ENCODE peak calls at places on chromosomes 6 and 20, in four cellular contexts. One of them, this sample, is unnamed.

GRCh38 chr20:29452186-29452585 is 1805.3 kb upstream of the DEFB115 start:
- DNase-seq in right cardiac atrium: no peak
- DNase-seq in fibroblast of pulmonary artery: no peak
- DNase-seq in fibroblast of the aortic adventitia: no peak
- DNase-seq in this sample: no peak

GRCh38 chr6:79384845-79385244 is 150.4 kb upstream of the HMGN3 start:
- DNase-seq in right cardiac atrium: peak
- DNase-seq in fibroblast of the aortic adventitia: no peak
- DNase-seq in fibroblast of pulmonary artery: peak
- DNase-seq in this sample: no peak

GRCh38 chr6:83908813-83909212 is 49.3 kb downstream of the CYB5R4 start:
- DNase-seq in fibroblast of pulmonary artery: no peak
- DNase-seq in right cardiac atrium: no peak
- DNase-seq in fibroblast of the aortic adventitia: peak
- DNase-seq in this sample: no peak

GRCh38 chr6:166448432-166448831 is 65.7 kb upstream of the MPC1 start:
- DNase-seq in fibroblast of the aortic adventitia: no peak
- DNase-seq in fibroblast of pulmonary artery: no peak
- DNase-seq in right cardiac atrium: no peak
- DNase-seq in this sample: no peak

GRCh38 chr6:150456902-150457643 is 88.3 kb downstream of the IYD start:
- DNase-seq in fibroblast of pulmonary artery: no peak
- DNase-seq in fibroblast of the aortic adventitia: no peak
- DNase-seq in right cardiac atrium: no peak
- DNase-seq in this sample: no peak

GRCh38 chr6:129183681-129184216 is 300.8 kb downstream of the LAMA2 start:
- DNase-seq in right cardiac atrium: no peak
- DNase-seq in fibroblast of the aortic adventitia: peak
- DNase-seq in fibroblast of pulmonary artery: peak
- DNase-seq in this sample: no peak

GRCh38 chr6:150409576-150410066 is 40.8 kb downstream of the IYD start:
- DNase-seq in fibroblast of the aortic adventitia: no peak
- DNase-seq in fibroblast of pulmonary artery: peak
- DNase-seq in right cardiac atrium: peak
- DNase-seq in this sample: peak

GRCh38 chr20:14829897-14830296 is 492.5 kb upstream of the FLRT3 start:
- DNase-seq in fibroblast of the aortic adventitia: no peak
- DNase-seq in fibroblast of pulmonary artery: no peak
- DNase-seq in right cardiac atrium: no peak
- DNase-seq in this sample: no peak

GRCh38 chr6:7156666-7157278 is 49.0 kb downstream of the RREB1 start:
- DNase-seq in right cardiac atrium: no peak
- DNase-seq in fibroblast of pulmonary artery: no peak
- DNase-seq in fibroblast of the aortic adventitia: peak
- DNase-seq in this sample: no peak

GRCh38 chr6:156953478-156954146 is 176.4 kb downstream of the ARID1B start:
- DNase-seq in fibroblast of the aortic adventitia: peak
- DNase-seq in right cardiac atrium: no peak
- DNase-seq in fibroblast of pulmonary artery: peak
- DNase-seq in this sample: peak

GRCh38 chr20:64106981-64107735 is at the start of gene NPBWR2:
- DNase-seq in right cardiac atrium: peak
- DNase-seq in fibroblast of pulmonary artery: no peak
- DNase-seq in fibroblast of the aortic adventitia: no peak
- DNase-seq in this sample: peak

GRCh38 chr6:142953373-142954273 is 8.6 kb upstream of the HIVEP2 start:
- DNase-seq in fibroblast of the aortic adventitia: no peak
- DNase-seq in fibroblast of pulmonary artery: no peak
- DNase-seq in right cardiac atrium: no peak
- DNase-seq in this sample: no peak

GRCh38 chr6:112477125-112477524 is 130.0 kb downstream of the RFPL4B start:
- DNase-seq in right cardiac atrium: no peak
- DNase-seq in fibroblast of the aortic adventitia: no peak
- DNase-seq in fibroblast of pulmonary artery: no peak
- DNase-seq in this sample: no peak

GRCh38 chr6:149480502-149481280 is 4.1 kb downstream of the ZC3H12D start:
- DNase-seq in fibroblast of the aortic adventitia: no peak
- DNase-seq in fibroblast of pulmonary artery: no peak
- DNase-seq in right cardiac atrium: no peak
- DNase-seq in this sample: peak

GRCh38 chr6:42441661-42442081 is 10.1 kb downstream of the TRERF1 start:
- DNase-seq in fibroblast of the aortic adventitia: peak
- DNase-seq in fibroblast of pulmonary artery: no peak
- DNase-seq in right cardiac atrium: no peak
- DNase-seq in this sample: no peak

GRCh38 chr6:43426928-43427405 is 374 bp upstream of the ABCC10 start:
- DNase-seq in fibroblast of pulmonary artery: no peak
- DNase-seq in right cardiac atrium: no peak
- DNase-seq in fibroblast of the aortic adventitia: no peak
- DNase-seq in this sample: no peak

GRCh38 chr6:42278131-42278853 is 60.6 kb upstream of the MRPS10 start:
- DNase-seq in right cardiac atrium: no peak
- DNase-seq in fibroblast of pulmonary artery: no peak
- DNase-seq in fibroblast of the aortic adventitia: no peak
- DNase-seq in this sample: no peak

GRCh38 chr20:45629496-45630100 is at the start of gene WFDC10A:
- DNase-seq in fibroblast of pulmonary artery: peak
- DNase-seq in right cardiac atrium: peak
- DNase-seq in fibroblast of the aortic adventitia: peak
- DNase-seq in this sample: peak

GRCh38 chr20:59443558-59443957 is 143.1 kb downstream of the EDN3 start:
- DNase-seq in fibroblast of pulmonary artery: no peak
- DNase-seq in right cardiac atrium: no peak
- DNase-seq in fibroblast of the aortic adventitia: no peak
- DNase-seq in this sample: no peak

GRCh38 chr20:8505817-8506216 is 373.8 kb downstream of the PLCB1 start:
- DNase-seq in fibroblast of the aortic adventitia: no peak
- DNase-seq in right cardiac atrium: no peak
- DNase-seq in fibroblast of pulmonary artery: no peak
- DNase-seq in this sample: no peak

GRCh38 chr20:8510808-8511207 is 378.7 kb downstream of the PLCB1 start:
- DNase-seq in fibroblast of pulmonary artery: no peak
- DNase-seq in fibroblast of the aortic adventitia: no peak
- DNase-seq in right cardiac atrium: no peak
- DNase-seq in this sample: no peak

GRCh38 chr20:8512003-8512402 is 379.9 kb downstream of the PLCB1 start:
- DNase-seq in fibroblast of the aortic adventitia: no peak
- DNase-seq in right cardiac atrium: no peak
- DNase-seq in fibroblast of pulmonary artery: no peak
- DNase-seq in this sample: no peak

GRCh38 chr20:8507231-8507630 is 375.2 kb downstream of the PLCB1 start:
- DNase-seq in right cardiac atrium: no peak
- DNase-seq in fibroblast of pulmonary artery: no peak
- DNase-seq in fibroblast of the aortic adventitia: no peak
- DNase-seq in this sample: no peak

DNA sequence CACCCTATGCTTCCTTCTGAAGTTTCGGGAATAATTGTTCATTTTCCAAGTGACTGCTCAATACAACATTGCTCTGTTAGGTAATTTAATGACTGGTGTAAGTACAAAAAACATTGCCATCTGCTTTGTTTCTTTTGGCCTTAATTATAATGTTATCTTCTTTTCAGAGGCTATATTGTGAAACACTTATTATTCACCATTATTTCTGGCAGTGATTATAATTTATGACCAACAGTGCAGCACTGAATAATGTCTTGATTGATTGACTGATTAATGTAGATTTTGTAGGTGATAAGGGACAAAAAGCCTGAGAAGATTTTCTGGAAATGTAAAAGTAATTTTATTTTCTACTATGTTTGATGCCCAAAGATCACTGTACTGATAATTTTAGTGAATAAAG is 377.7 kb downstream of the PLCB1 start:
- DNase-seq in fibroblast of the aortic adventitia: peak
- DNase-seq in right cardiac atrium: no peak
- DNase-seq in fibroblast of pulmonary artery: peak
- DNase-seq in this sample: no peak
- H3K4me3 ChIP-seq in fibroblast of the aortic adventitia: no peak
- H3K4me3 ChIP-seq in right cardiac atrium: no peak
- H3K4me3 ChIP-seq in fibroblast of pulmonary artery: no peak
- H3K4me3 ChIP-seq in this sample: no peak

GRCh38 chr6:36660771-36661471 is 17.6 kb upstream of the CDKN1A start:
- DNase-seq in fibroblast of the aortic adventitia: no peak
- DNase-seq in right cardiac atrium: peak
- DNase-seq in fibroblast of pulmonary artery: no peak
- DNase-seq in this sample: no peak
- H3K4me3 ChIP-seq in fibroblast of the aortic adventitia: no peak
- H3K4me3 ChIP-seq in right cardiac atrium: no peak
- H3K4me3 ChIP-seq in fibroblast of pulmonary artery: no peak
- H3K4me3 ChIP-seq in this sample: no peak

GRCh38 chr6:161476711-161477110 is 202.8 kb upstream of the AGPAT4 start:
- DNase-seq in fibroblast of pulmonary artery: peak
- DNase-seq in fibroblast of the aortic adventitia: peak
- DNase-seq in right cardiac atrium: no peak
- DNase-seq in this sample: no peak
- H3K4me3 ChIP-seq in fibroblast of pulmonary artery: no peak
- H3K4me3 ChIP-seq in fibroblast of the aortic adventitia: no peak
- H3K4me3 ChIP-seq in right cardiac atrium: no peak
- H3K4me3 ChIP-seq in this sample: no peak

DNA sequence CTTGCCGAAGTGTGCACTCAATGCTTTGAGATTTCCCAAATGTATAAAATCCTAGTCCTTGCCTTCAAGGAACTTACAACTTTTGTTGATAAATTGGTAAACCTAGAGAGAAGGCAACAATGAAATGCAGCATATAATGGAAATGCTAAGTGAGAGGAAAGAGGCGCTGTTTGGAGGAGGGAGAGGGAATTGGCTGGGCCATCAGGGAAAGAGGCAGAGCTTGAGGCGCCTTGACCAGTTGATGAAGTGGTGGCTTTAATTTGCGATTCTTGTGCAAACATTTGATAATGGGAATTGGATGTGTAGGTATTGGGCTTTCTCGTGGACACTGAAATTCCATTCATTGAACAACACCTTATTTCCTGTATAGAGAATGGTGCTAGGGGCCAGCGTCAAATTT is 1.9 kb upstream of the CDYL start:
- DNase-seq in fibroblast of the aortic adventitia: no peak
- DNase-seq in right cardiac atrium: no peak
- DNase-seq in fibroblast of pulmonary artery: no peak
- DNase-seq in this sample: no peak
- H3K4me3 ChIP-seq in fibroblast of the aortic adventitia: no peak
- H3K4me3 ChIP-seq in right cardiac atrium: no peak
- H3K4me3 ChIP-seq in fibroblast of pulmonary artery: no peak
- H3K4me3 ChIP-seq in this sample: no peak

DNA sequence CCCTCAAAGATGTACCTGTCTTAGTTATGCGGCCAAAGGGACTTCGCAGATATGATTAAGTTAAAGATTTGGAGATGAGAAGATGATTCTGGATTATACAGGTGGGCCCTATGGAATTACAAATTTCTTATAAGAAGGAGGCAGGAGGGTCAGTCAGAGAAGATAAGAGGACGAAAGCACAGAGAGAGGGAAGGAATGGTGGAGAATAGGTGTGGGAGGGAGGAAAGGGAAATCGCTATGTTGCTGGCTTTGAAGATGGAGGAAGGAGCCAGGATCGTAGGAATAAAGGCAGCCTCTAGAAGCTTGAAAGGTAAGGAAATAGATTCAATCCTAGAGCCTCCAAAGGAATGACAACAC is 1.2 kb upstream of the TSPYL1 start:
- DNase-seq in right cardiac atrium: no peak
- DNase-seq in fibroblast of the aortic adventitia: no peak
- DNase-seq in fibroblast of pulmonary artery: no peak
- DNase-seq in this sample: no peak
- H3K4me3 ChIP-seq in right cardiac atrium: peak
- H3K4me3 ChIP-seq in fibroblast of the aortic adventitia: peak
- H3K4me3 ChIP-seq in fibroblast of pulmonary artery: no peak
- H3K4me3 ChIP-seq in this sample: peak